ENCODE peak calls at places on chromosomes 2 and 18, in eight cellular contexts. L, R, B, Q, D, Y, G and S are unnamed samples.

GRCh38 chr2:406876-407275 is 119.0 kb upstream of the ALKAL2 start:
- DNase-seq in L (no peak), R (no peak), B (no peak), Q (no peak), D (no peak), Y (no peak), G (no peak), S (no peak)

GRCh38 chr2:61763605-61764034 is 90.2 kb downstream of the FAM161A start:
- DNase-seq in L (peak), R (no peak), B (no peak), Q (peak), D (peak), Y (peak), G (peak), S (no peak)

GRCh38 chr18:22703883-22704626 is 229.1 kb upstream of the RBBP8 start:
- DNase-seq in L (peak), R (peak), B (no peak), Q (peak), D (no peak), Y (no peak), G (peak), S (no peak)

GRCh38 chr18:1438458-1438910 is 533.8 kb downstream of the ADCYAP1 start:
- DNase-seq in L (no peak), R (no peak), B (no peak), Q (no peak), D (no peak), Y (no peak), G (peak), S (no peak)

GRCh38 chr18:56559044-56559443 is 79.3 kb downstream of the TXNL1 start:
- DNase-seq in L (no peak), R (no peak), B (no peak), Q (no peak), D (no peak), Y (no peak), G (no peak), S (no peak)

GRCh38 chr2:10278029-10278762 is 24.5 kb upstream of the HPCAL1 start:
- DNase-seq in L (no peak), R (no peak), B (no peak), Q (no peak), D (no peak), Y (peak), G (no peak), S (peak)

GRCh38 chr2:98458667-98459380 is 14.2 kb downstream of the INPP4A start:
- DNase-seq in L (no peak), R (no peak), B (no peak), Q (no peak), D (no peak), Y (no peak), G (no peak), S (no peak)

GRCh38 chr2:65057391-65058052 is 1.3 kb downstream of the CEP68 start:
- DNase-seq in L (peak), R (peak), B (no peak), Q (peak), D (no peak), Y (peak), G (no peak), S (no peak)

GRCh38 chr18:48003426-48004349 is 73.2 kb upstream of the SMAD2 start:
- DNase-seq in L (no peak), R (no peak), B (no peak), Q (peak), D (no peak), Y (peak), G (peak), S (no peak)

GRCh38 chr2:237073552-237073951 is 12.1 kb upstream of the COPS8 start:
- DNase-seq in L (no peak), R (no peak), B (no peak), Q (peak), D (no peak), Y (no peak), G (no peak), S (no peak)

GRCh38 chr2:230475143-230475542 is 59.1 kb downstream of the SP100 start:
- DNase-seq in L (no peak), R (no peak), B (no peak), Q (no peak), D (no peak), Y (no peak), G (no peak), S (no peak)

GRCh38 chr2:42809876-42810125 is 17.4 kb upstream of the HAAO start:
- DNase-seq in L (no peak), R (no peak), B (no peak), Q (peak), D (peak), Y (peak), G (peak), S (peak)

GRCh38 chr2:75157435-75157834 is 41.9 kb downstream of the TACR1 start:
- DNase-seq in L (no peak), R (no peak), B (no peak), Q (no peak), D (no peak), Y (no peak), G (no peak), S (no peak)